ENCODE peak calls at places on chromosomes 4 and X, in ten cellular contexts. U, F, L, H, V, N, Y, A, X and K are unnamed samples.

GRCh38 chrX:72142094-72142843 is 10.6 kb upstream of the RTL5 start:
- DNase-seq in F (no peak), N (peak; percentile 70), H (no peak), Y (no peak), A (no peak), L (no peak), X (no peak), U (no peak), V (peak; percentile 57), K (peak; percentile 62)

GRCh38 chrX:30262763-30263162 is 15.8 kb downstream of the MAGEB1 start:
- DNase-seq in Y (no peak), L (no peak), X (no peak), A (no peak), U (no peak), V (no peak), F (no peak), H (no peak), N (no peak), K (no peak)

GRCh38 chr4:158411180-158411721 is 110.4 kb upstream of the RXFP1 start:
- DNase-seq in H (no peak), F (no peak), L (no peak), N (no peak), A (no peak), U (no peak), X (no peak), Y (no peak), V (no peak), K (no peak)

GRCh38 chr4:16838226-16838875 is 60.1 kb downstream of the LDB2 start:
- DNase-seq in A (no peak), Y (no peak), N (no peak), L (no peak), H (no peak), V (no peak), U (no peak), F (no peak), X (no peak), K (no peak)

GRCh38 chr4:148090029-148090428 is 352.2 kb downstream of the NR3C2 start:
- DNase-seq in Y (no peak), V (no peak), N (no peak), L (no peak), H (no peak), F (no peak), A (no peak), X (no peak), U (no peak), K (no peak)

GRCh38 chr4:15002659-15003440 is 569 bp downstream of the CPEB2 start:
- DNase-seq in L (peak; percentile 83), V (peak; percentile 80), A (peak; percentile 80), N (peak; percentile 88), Y (peak; percentile 80), F (peak; percentile 90), H (peak; percentile 87), X (peak; percentile 89), U (peak; percentile 86), K (peak; percentile 51)

GRCh38 chrX:41022579-41022978 is 62.7 kb upstream of the USP9X start:
- DNase-seq in F (no peak), L (no peak), H (peak; percentile 38), N (no peak), Y (no peak), A (no peak), V (peak; percentile 39), X (no peak), U (no peak), K (no peak)

GRCh38 chr4:158111241-158111640 is 61.6 kb downstream of the GASK1B start:
- DNase-seq in V (peak; percentile 13), N (no peak), X (no peak), Y (no peak), F (no peak), H (peak; percentile 48), A (no peak), U (no peak), L (no peak), K (no peak)

GRCh38 chrX:98357146-98357545 is 1473.4 kb downstream of the RPA4 start:
- DNase-seq in F (no peak), X (no peak), Y (no peak), U (no peak), L (no peak), A (no peak), V (no peak), N (no peak), H (no peak), K (no peak)

GRCh38 chrX:65643046-65643785 is 24.2 kb upstream of the MSN start:
- DNase-seq in U (no peak), V (peak; percentile 48), F (no peak), A (no peak), L (no peak), X (peak; percentile 36), Y (peak; percentile 60), H (peak; percentile 10), N (no peak), K (no peak)

GRCh38 chr4:163284304-163284703 is 48.1 kb downstream of the NPY1R start:
- DNase-seq in V (no peak), F (no peak), N (no peak), Y (no peak), L (no peak), X (no peak), U (no peak), A (no peak), H (no peak), K (no peak)

GRCh38 chr4:86615501-86615900 is 21.4 kb downstream of the PTPN13 start:
- DNase-seq in N (no peak), F (no peak), A (no peak), U (no peak), V (no peak), Y (no peak), X (no peak), H (no peak), L (no peak), K (no peak)

GRCh38 chr4:123415977-123416376 is 19.4 kb downstream of the SPRY1 start:
- DNase-seq in Y (no peak), F (no peak), U (peak; percentile 23), A (no peak), N (no peak), X (no peak), L (no peak), H (peak; percentile 45), V (peak; percentile 76), K (no peak)

GRCh38 chr4:123411514-123411913 is 14.9 kb downstream of the SPRY1 start:
- DNase-seq in V (no peak), H (no peak), F (no peak), A (no peak), Y (no peak), X (no peak), U (no peak), N (no peak), L (no peak), K (no peak)

GRCh38 chr4:123411976-123412589 is 15.5 kb downstream of the SPRY1 start:
- DNase-seq in A (no peak), Y (no peak), F (no peak), U (no peak), X (no peak), H (no peak), V (peak; percentile 28), L (no peak), N (no peak), K (no peak)

GRCh38 chr4:123416462-123416861 is 19.9 kb downstream of the SPRY1 start:
- DNase-seq in V (no peak), N (no peak), L (no peak), U (no peak), A (no peak), X (no peak), H (no peak), F (no peak), Y (no peak), K (no peak)

GRCh38 chr4:123412700-123413512 is 16.3 kb downstream of the SPRY1 start:
- DNase-seq in N (no peak), X (no peak), A (no peak), F (no peak), H (no peak), L (no peak), Y (no peak), V (peak; percentile 79), U (no peak), K (peak; percentile 34)
- H3K4me1 ChIP-seq in N (peaks cover 12% of the 10 kb centered on the region), X (peaks cover 8% of the 10 kb centered on the region), A (no peaks in the 10 kb centered on the region), F (peaks cover 29% of the 10 kb centered on the region), H (peaks cover 15% of the 10 kb centered on the region), L (no peaks in the 10 kb centered on the region), Y (peaks cover 2% of the 10 kb centered on the region), V (peaks cover 20% of the 10 kb centered on the region), U (no peaks in the 10 kb centered on the region), K (peaks cover 44% of the 10 kb centered on the region)

GRCh38 chrX:133674726-133675470 is 259.6 kb upstream of the GPC4 start:
- DNase-seq in L (no peak), Y (peak; percentile 44), V (no peak), X (peak; percentile 36), A (no peak), H (no peak), F (no peak), N (peak; percentile 39), U (no peak), K (no peak)
- H3K27me3 ChIP-seq in L (no peaks in the 10 kb centered on the region), Y (peaks cover 2% of the 10 kb centered on the region), V (no peaks in the 10 kb centered on the region), X (no peaks in the 10 kb centered on the region), A (no peaks in the 10 kb centered on the region), H (peaks cover 14% of the 10 kb centered on the region), F (no peaks in the 10 kb centered on the region), N (no peaks in the 10 kb centered on the region), U (no peaks in the 10 kb centered on the region), K (no peaks in the 10 kb centered on the region)

DNA sequence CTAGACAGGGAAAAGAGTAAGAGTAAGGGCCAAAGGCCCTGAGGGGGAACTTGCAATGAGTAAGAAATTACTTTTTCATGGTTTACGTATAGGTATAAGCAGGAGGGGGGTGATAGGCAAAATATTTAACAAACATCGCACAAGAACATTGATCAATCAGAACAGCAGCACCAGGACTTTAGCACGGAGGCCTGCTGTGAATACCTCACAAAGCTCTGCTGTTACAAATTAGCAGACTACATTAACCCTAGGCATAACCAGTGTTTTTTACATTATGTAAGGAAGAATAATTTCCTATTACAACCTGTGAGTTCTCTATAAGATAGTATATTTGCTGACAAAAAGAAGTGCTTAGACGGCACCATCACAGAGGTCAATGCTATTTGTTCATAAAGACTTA is 44.9 kb downstream of the PPARGC1A start:
- DNase-seq in L (no peak), U (no peak), V (no peak), F (no peak), X (no peak), H (no peak), N (no peak), A (no peak), Y (no peak), K (no peak)
- H3K4me1 ChIP-seq in L (no peaks in the 10 kb centered on the region), U (no peaks in the 10 kb centered on the region), V (no peaks in the 10 kb centered on the region), F (no peaks in the 10 kb centered on the region), X (no peaks in the 10 kb centered on the region), H (no peaks in the 10 kb centered on the region), N (peaks cover 5% of the 10 kb centered on the region), A (no peaks in the 10 kb centered on the region), Y (no peaks in the 10 kb centered on the region), K (no peaks in the 10 kb centered on the region)

DNA sequence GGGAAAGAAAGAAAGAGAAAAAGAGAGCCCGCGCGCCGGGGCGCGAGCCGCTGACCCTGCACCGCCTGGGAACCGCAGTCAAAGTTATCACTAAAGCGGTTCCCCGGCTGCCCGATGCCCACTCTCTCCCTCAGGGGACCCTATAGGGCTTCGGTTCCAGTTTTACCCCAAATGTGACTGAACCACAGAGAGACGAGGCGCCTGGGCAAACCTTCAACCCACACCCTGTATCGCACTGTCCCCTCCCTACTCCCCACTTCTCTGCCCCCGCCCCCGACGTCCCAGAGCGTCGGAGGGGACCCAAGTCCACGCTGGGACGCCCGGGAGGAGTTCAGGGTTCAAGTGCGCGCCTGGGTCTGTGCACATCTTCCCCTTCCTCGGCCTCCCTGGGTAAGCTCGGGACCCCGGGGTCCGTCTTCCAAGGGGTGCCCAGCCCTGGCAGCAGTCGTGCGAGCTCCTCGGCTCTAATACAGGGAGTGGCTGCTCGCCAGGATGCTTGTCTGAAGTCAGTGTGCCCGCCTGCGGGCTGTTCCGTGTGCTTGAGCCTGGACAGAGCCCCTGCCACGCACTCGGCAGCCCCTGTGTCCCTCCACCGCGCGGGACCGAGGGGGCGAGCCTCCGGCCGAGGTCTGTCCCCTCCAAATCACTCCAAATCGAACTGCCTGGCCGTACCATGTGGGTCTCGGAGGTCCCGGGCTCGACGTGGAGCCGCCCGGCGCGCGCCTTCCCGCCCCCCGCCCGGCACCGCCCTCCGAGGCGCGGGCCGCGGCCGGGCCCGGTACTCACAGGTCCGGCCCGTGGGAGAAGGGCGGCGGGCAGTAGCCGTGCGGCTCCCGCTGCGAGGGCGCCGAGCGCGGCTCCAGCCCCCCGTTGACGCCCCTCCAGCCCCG is 935 bp downstream of the TRPC3 start:
- DNase-seq in A (no peak), H (peak; percentile 18), Y (no peak), U (no peak), N (peak; percentile 63), L (peak; percentile 11), F (peak; percentile 55), X (peak; percentile 32), V (no peak), K (peak; percentile 53)
- H3K27me3 ChIP-seq in A (peaks cover 36% of the 10 kb centered on the region), H (no peaks in the 10 kb centered on the region), Y (no peaks in the 10 kb centered on the region), U (no peaks in the 10 kb centered on the region), N (peaks cover 21% of the 10 kb centered on the region), L (no peaks in the 10 kb centered on the region), F (peaks cover 45% of the 10 kb centered on the region), X (peaks cover 74% of the 10 kb centered on the region), V (peaks cover 17% of the 10 kb centered on the region), K (peaks cover 4% of the 10 kb centered on the region)